ENCODE peak calls at places on chromosomes 1 and 21, in ten cellular contexts. One of them, this sample, is unnamed.
A peak's percentile ranks its signal among the peaks of the same experiment; 100 is the strongest.

GRCh38 chr1:26362331-26362730 is 8.4 kb upstream of the CRYBG2 start:
- DNase-seq in activated naive CD4-positive, alpha-beta T cell: no peak
- DNase-seq in body of pancreas: no peak
- DNase-seq in DMS153: no peak
- DNase-seq in activated T-helper 9 cell treated with anti-CD3 and anti-CD28 coated beads, Interleukin-2, amount 50 U/mL, for 16 hours: no peak
- DNase-seq in KG1: no peak
- DNase-seq in AG08395: no peak
- DNase-seq in stimulated activated naive B cell treated with anti-CD40 and anti-IgM and Interleukin-4, amounts not matched to agents 10 μg/mL and 1 μg/mL and 100 μg/mL, for 72 hours: no peak
- DNase-seq in GOT3: no peak
- DNase-seq in neural progenitor cell: no peak
- DNase-seq in this sample: no peak

GRCh38 chr1:27336756-27337155 is 5.1 kb upstream of the SYTL1 start:
- DNase-seq in activated naive CD4-positive, alpha-beta T cell: no peak
- DNase-seq in body of pancreas: no peak
- DNase-seq in DMS153: no peak
- DNase-seq in activated T-helper 9 cell treated with anti-CD3 and anti-CD28 coated beads, Interleukin-2, amount 50 U/mL, for 16 hours: no peak
- DNase-seq in KG1: no peak
- DNase-seq in AG08395: no peak
- DNase-seq in stimulated activated naive B cell treated with anti-CD40 and anti-IgM and Interleukin-4, amounts not matched to agents 10 μg/mL and 1 μg/mL and 100 μg/mL, for 72 hours: no peak
- DNase-seq in GOT3: no peak
- DNase-seq in neural progenitor cell: no peak
- DNase-seq in this sample: no peak

GRCh38 chr1:17136936-17137335 is 17.7 kb upstream of the PADI2 start:
- DNase-seq in activated naive CD4-positive, alpha-beta T cell: no peak
- DNase-seq in body of pancreas: no peak
- DNase-seq in DMS153: no peak
- DNase-seq in activated T-helper 9 cell treated with anti-CD3 and anti-CD28 coated beads, Interleukin-2, amount 50 U/mL, for 16 hours: no peak
- DNase-seq in KG1: no peak
- DNase-seq in AG08395: no peak
- DNase-seq in stimulated activated naive B cell treated with anti-CD40 and anti-IgM and Interleukin-4, amounts not matched to agents 10 μg/mL and 1 μg/mL and 100 μg/mL, for 72 hours: no peak
- DNase-seq in GOT3: no peak
- DNase-seq in neural progenitor cell: no peak
- DNase-seq in this sample: no peak

GRCh38 chr1:35717911-35718476 is 690 bp downstream of the C1orf216 start:
- DNase-seq in activated naive CD4-positive, alpha-beta T cell: no peak
- DNase-seq in body of pancreas: peak; percentile 50
- DNase-seq in DMS153: no peak
- DNase-seq in activated T-helper 9 cell treated with anti-CD3 and anti-CD28 coated beads, Interleukin-2, amount 50 U/mL, for 16 hours: no peak
- DNase-seq in KG1: no peak
- DNase-seq in AG08395: peak; percentile 88
- DNase-seq in stimulated activated naive B cell treated with anti-CD40 and anti-IgM and Interleukin-4, amounts not matched to agents 10 μg/mL and 1 μg/mL and 100 μg/mL, for 72 hours: no peak
- DNase-seq in GOT3: peak; percentile 17
- DNase-seq in neural progenitor cell: peak; percentile 41
- DNase-seq in this sample: peak; percentile 77

GRCh38 chr21:33936221-33937038 is 20.8 kb upstream of the ATP5PO start:
- DNase-seq in activated naive CD4-positive, alpha-beta T cell: peak; percentile 45
- DNase-seq in body of pancreas: no peak
- DNase-seq in DMS153: no peak
- DNase-seq in activated T-helper 9 cell treated with anti-CD3 and anti-CD28 coated beads, Interleukin-2, amount 50 U/mL, for 16 hours: no peak
- DNase-seq in KG1: peak; percentile 30
- DNase-seq in AG08395: no peak
- DNase-seq in stimulated activated naive B cell treated with anti-CD40 and anti-IgM and Interleukin-4, amounts not matched to agents 10 μg/mL and 1 μg/mL and 100 μg/mL, for 72 hours: no peak
- DNase-seq in GOT3: no peak
- DNase-seq in neural progenitor cell: no peak
- DNase-seq in this sample: no peak

GRCh38 chr1:94237291-94238226 is at the start of gene ARHGAP29:
- DNase-seq in activated naive CD4-positive, alpha-beta T cell: peak; percentile 25
- DNase-seq in body of pancreas: peak; percentile 88
- DNase-seq in DMS153: peak; percentile 65
- DNase-seq in activated T-helper 9 cell treated with anti-CD3 and anti-CD28 coated beads, Interleukin-2, amount 50 U/mL, for 16 hours: peak; percentile 10
- DNase-seq in KG1: no peak
- DNase-seq in AG08395: peak; percentile 78
- DNase-seq in stimulated activated naive B cell treated with anti-CD40 and anti-IgM and Interleukin-4, amounts not matched to agents 10 μg/mL and 1 μg/mL and 100 μg/mL, for 72 hours: peak; percentile 28
- DNase-seq in GOT3: no peak
- DNase-seq in neural progenitor cell: peak; percentile 95
- DNase-seq in this sample: peak; percentile 44

GRCh38 chr1:231778009-231778719 is 151.6 kb downstream of the DISC1 start:
- DNase-seq in activated naive CD4-positive, alpha-beta T cell: no peak
- DNase-seq in body of pancreas: peak; percentile 37
- DNase-seq in DMS153: no peak
- DNase-seq in activated T-helper 9 cell treated with anti-CD3 and anti-CD28 coated beads, Interleukin-2, amount 50 U/mL, for 16 hours: no peak
- DNase-seq in KG1: no peak
- DNase-seq in AG08395: peak; percentile 16
- DNase-seq in stimulated activated naive B cell treated with anti-CD40 and anti-IgM and Interleukin-4, amounts not matched to agents 10 μg/mL and 1 μg/mL and 100 μg/mL, for 72 hours: no peak
- DNase-seq in GOT3: no peak
- DNase-seq in neural progenitor cell: no peak
- DNase-seq in this sample: peak; percentile 43

GRCh38 chr1:46522184-46522968 is 29.1 kb downstream of the KNCN start:
- DNase-seq in activated naive CD4-positive, alpha-beta T cell: no peak
- DNase-seq in body of pancreas: peak; percentile 65
- DNase-seq in DMS153: no peak
- DNase-seq in activated T-helper 9 cell treated with anti-CD3 and anti-CD28 coated beads, Interleukin-2, amount 50 U/mL, for 16 hours: peak; percentile 10
- DNase-seq in KG1: no peak
- DNase-seq in AG08395: peak; percentile 71
- DNase-seq in stimulated activated naive B cell treated with anti-CD40 and anti-IgM and Interleukin-4, amounts not matched to agents 10 μg/mL and 1 μg/mL and 100 μg/mL, for 72 hours: no peak
- DNase-seq in GOT3: peak; percentile 49
- DNase-seq in neural progenitor cell: peak; percentile 39
- DNase-seq in this sample: peak; percentile 71

GRCh38 chr21:43306911-43307676 is 119.8 kb downstream of the SIK1 start:
- DNase-seq in activated naive CD4-positive, alpha-beta T cell: no peak
- DNase-seq in body of pancreas: peak; percentile 25
- DNase-seq in DMS153: peak; percentile 84
- DNase-seq in activated T-helper 9 cell treated with anti-CD3 and anti-CD28 coated beads, Interleukin-2, amount 50 U/mL, for 16 hours: no peak
- DNase-seq in KG1: no peak
- DNase-seq in AG08395: peak; percentile 41
- DNase-seq in stimulated activated naive B cell treated with anti-CD40 and anti-IgM and Interleukin-4, amounts not matched to agents 10 μg/mL and 1 μg/mL and 100 μg/mL, for 72 hours: peak; percentile 86
- DNase-seq in GOT3: no peak
- DNase-seq in neural progenitor cell: no peak
- DNase-seq in this sample: no peak

GRCh38 chr1:29557701-29558445 is 321.6 kb downstream of the PTPRU start:
- DNase-seq in activated naive CD4-positive, alpha-beta T cell: no peak
- DNase-seq in body of pancreas: no peak
- DNase-seq in DMS153: no peak
- DNase-seq in activated T-helper 9 cell treated with anti-CD3 and anti-CD28 coated beads, Interleukin-2, amount 50 U/mL, for 16 hours: no peak
- DNase-seq in KG1: no peak
- DNase-seq in AG08395: no peak
- DNase-seq in stimulated activated naive B cell treated with anti-CD40 and anti-IgM and Interleukin-4, amounts not matched to agents 10 μg/mL and 1 μg/mL and 100 μg/mL, for 72 hours: no peak
- DNase-seq in GOT3: no peak
- DNase-seq in neural progenitor cell: no peak
- DNase-seq in this sample: no peak

GRCh38 chr21:43731891-43732711 is 13.2 kb downstream of the PDXK start:
- DNase-seq in activated naive CD4-positive, alpha-beta T cell: no peak
- DNase-seq in body of pancreas: no peak
- DNase-seq in DMS153: no peak
- DNase-seq in activated T-helper 9 cell treated with anti-CD3 and anti-CD28 coated beads, Interleukin-2, amount 50 U/mL, for 16 hours: no peak
- DNase-seq in KG1: no peak
- DNase-seq in AG08395: peak; percentile 57
- DNase-seq in stimulated activated naive B cell treated with anti-CD40 and anti-IgM and Interleukin-4, amounts not matched to agents 10 μg/mL and 1 μg/mL and 100 μg/mL, for 72 hours: no peak
- DNase-seq in GOT3: no peak
- DNase-seq in neural progenitor cell: no peak
- DNase-seq in this sample: peak; percentile 66

This sample was measured in fibroblast of lung.